ENCODE peak calls at places on chromosomes 5 and 9, in six cellular contexts. One of them, this sample, is unnamed.

GRCh38 chr5:1413211-1413610 is 32.0 kb downstream of the SLC6A3 start:
- DNase-seq in HepG2: no peak
- DNase-seq in IMR-90: no peak
- DNase-seq in K562: no peak
- DNase-seq in GM12878: no peak
- DNase-seq in H1: no peak
- DNase-seq in this sample: no peak

GRCh38 chr5:19638461-19638860 is 349.5 kb downstream of the CDH18 start:
- DNase-seq in IMR-90: no peak
- DNase-seq in H1: no peak
- DNase-seq in HepG2: no peak
- DNase-seq in GM12878: no peak
- DNase-seq in K562: no peak
- DNase-seq in this sample: no peak

GRCh38 chr9:127975376-127976315 is 5.1 kb downstream of the EEIG1 start:
- DNase-seq in H1: no peak
- DNase-seq in IMR-90: no peak
- DNase-seq in K562: no peak
- DNase-seq in GM12878: no peak
- DNase-seq in HepG2: no peak
- DNase-seq in this sample: no peak

GRCh38 chr5:40796487-40796889 is 1.7 kb downstream of the PRKAA1 start:
- DNase-seq in IMR-90: peak; percentile 77
- DNase-seq in K562: no peak
- DNase-seq in HepG2: no peak
- DNase-seq in H1: no peak
- DNase-seq in GM12878: no peak
- DNase-seq in this sample: no peak

GRCh38 chr9:18759836-18760235 is 273.2 kb downstream of the SAXO1 start:
- DNase-seq in IMR-90: no peak
- DNase-seq in HepG2: no peak
- DNase-seq in K562: no peak
- DNase-seq in H1: no peak
- DNase-seq in GM12878: no peak
- DNase-seq in this sample: no peak

GRCh38 chr9:34866614-34867013 is 91.5 kb upstream of the PHF24 start:
- DNase-seq in IMR-90: no peak
- DNase-seq in H1: no peak
- DNase-seq in HepG2: no peak
- DNase-seq in K562: no peak
- DNase-seq in GM12878: no peak
- DNase-seq in this sample: no peak

GRCh38 chr5:71013575-71013974 is 11.6 kb downstream of the NAIP start:
- DNase-seq in H1: peak; percentile 27
- DNase-seq in GM12878: no peak
- DNase-seq in IMR-90: no peak
- DNase-seq in HepG2: no peak
- DNase-seq in K562: peak; percentile 43
- DNase-seq in this sample: no peak

GRCh38 chr5:96517294-96517693 is 84.2 kb upstream of the PCSK1 start:
- DNase-seq in H1: no peak
- DNase-seq in GM12878: no peak
- DNase-seq in HepG2: no peak
- DNase-seq in IMR-90: peak; percentile 73
- DNase-seq in K562: no peak
- DNase-seq in this sample: no peak

GRCh38 chr5:14557203-14557725 is 24.3 kb upstream of the OTULINL start:
- DNase-seq in HepG2: no peak
- DNase-seq in GM12878: no peak
- DNase-seq in IMR-90: no peak
- DNase-seq in K562: no peak
- DNase-seq in H1: no peak
- DNase-seq in this sample: no peak

GRCh38 chr5:76657091-76657490 is 33.9 kb upstream of the F2RL2 start:
- DNase-seq in IMR-90: no peak
- DNase-seq in H1: no peak
- DNase-seq in K562: no peak
- DNase-seq in HepG2: no peak
- DNase-seq in GM12878: no peak
- DNase-seq in this sample: no peak

GRCh38 chr5:76657683-76658311 is 34.6 kb upstream of the F2RL2 start:
- DNase-seq in H1: no peak
- DNase-seq in GM12878: no peak
- DNase-seq in IMR-90: no peak
- DNase-seq in HepG2: no peak
- DNase-seq in K562: peak; percentile 95
- DNase-seq in this sample: no peak

GRCh38 chr5:76663573-76663972 is 40.4 kb upstream of the F2RL2 start:
- DNase-seq in IMR-90: no peak
- DNase-seq in K562: peak; percentile 32
- DNase-seq in HepG2: no peak
- DNase-seq in GM12878: no peak
- DNase-seq in H1: no peak
- DNase-seq in this sample: no peak

GRCh38 chr5:76662521-76662920 is 39.3 kb upstream of the F2RL2 start:
- DNase-seq in GM12878: no peak
- DNase-seq in K562: peak; percentile 31
- DNase-seq in H1: no peak
- DNase-seq in IMR-90: no peak
- DNase-seq in HepG2: no peak
- DNase-seq in this sample: no peak

GRCh38 chr5:76660360-76660759 is 37.2 kb upstream of the F2RL2 start:
- DNase-seq in GM12878: no peak
- DNase-seq in H1: no peak
- DNase-seq in K562: no peak
- DNase-seq in IMR-90: peak; percentile 13
- DNase-seq in HepG2: no peak
- DNase-seq in this sample: no peak
- TF ChIP-seq CEBPB in GM12878: no peak
- TF ChIP-seq CEBPB in H1: no peak
- TF ChIP-seq CEBPB in K562: no peak
- TF ChIP-seq CEBPB in IMR-90: no peak
- TF ChIP-seq CEBPB in HepG2: no peak
- TF ChIP-seq CEBPB in this sample: no peak

GRCh38 chr5:98454904-98455303 is 318.6 kb upstream of the RGMB start:
- DNase-seq in H1: no peak
- DNase-seq in GM12878: no peak
- DNase-seq in IMR-90: peak; percentile 97
- DNase-seq in K562: no peak
- DNase-seq in HepG2: no peak
- DNase-seq in this sample: peak; percentile 0

GRCh38 chr5:98458726-98459125 is 314.7 kb upstream of the RGMB start:
- DNase-seq in HepG2: no peak
- DNase-seq in IMR-90: peak; percentile 51
- DNase-seq in GM12878: no peak
- DNase-seq in H1: no peak
- DNase-seq in K562: no peak
- DNase-seq in this sample: no peak

GRCh38 chr5:98460536-98460935 is 312.9 kb upstream of the RGMB start:
- DNase-seq in H1: no peak
- DNase-seq in GM12878: no peak
- DNase-seq in HepG2: no peak
- DNase-seq in K562: no peak
- DNase-seq in IMR-90: peak; percentile 39
- DNase-seq in this sample: no peak

GRCh38 chr5:98455660-98456059 is 317.8 kb upstream of the RGMB start:
- DNase-seq in H1: no peak
- DNase-seq in GM12878: no peak
- DNase-seq in K562: no peak
- DNase-seq in IMR-90: peak; percentile 77
- DNase-seq in HepG2: no peak
- DNase-seq in this sample: no peak

GRCh38 chr5:98458004-98458403 is 315.5 kb upstream of the RGMB start:
- DNase-seq in IMR-90: peak; percentile 95
- DNase-seq in GM12878: no peak
- DNase-seq in K562: no peak
- DNase-seq in H1: no peak
- DNase-seq in HepG2: no peak
- DNase-seq in this sample: no peak
- H3K9ac ChIP-seq in IMR-90: no peak overlapping the region
- H3K9ac ChIP-seq in GM12878: no peak overlapping the region
- H3K9ac ChIP-seq in K562: no peak overlapping the region
- H3K9ac ChIP-seq in H1: no peak overlapping the region
- H3K9ac ChIP-seq in HepG2: no peak overlapping the region
- H3K9ac ChIP-seq in this sample: no peak overlapping the region

GRCh38 chr5:10612251-10612650 is 48.4 kb downstream of the ANKRD33B start:
- DNase-seq in GM12878: no peak
- DNase-seq in K562: no peak
- DNase-seq in H1: no peak
- DNase-seq in IMR-90: no peak
- DNase-seq in HepG2: no peak
- DNase-seq in this sample: no peak

GRCh38 chr5:10607023-10607665 is 43.3 kb downstream of the ANKRD33B start:
- DNase-seq in HepG2: no peak
- DNase-seq in GM12878: peak; percentile 95
- DNase-seq in IMR-90: peak; percentile 83
- DNase-seq in H1: no peak
- DNase-seq in K562: peak; percentile 83
- DNase-seq in this sample: no peak

GRCh38 chr5:10607666-10608442 is 44.0 kb downstream of the ANKRD33B start:
- DNase-seq in GM12878: peak; percentile 63
- DNase-seq in H1: no peak
- DNase-seq in HepG2: no peak
- DNase-seq in K562: peak; percentile 82
- DNase-seq in IMR-90: peak; percentile 72
- DNase-seq in this sample: no peak

GRCh38 chr5:10610058-10610457 is 46.2 kb downstream of the ANKRD33B start:
- DNase-seq in H1: no peak
- DNase-seq in K562: no peak
- DNase-seq in GM12878: no peak
- DNase-seq in IMR-90: no peak
- DNase-seq in HepG2: no peak
- DNase-seq in this sample: no peak

DNA sequence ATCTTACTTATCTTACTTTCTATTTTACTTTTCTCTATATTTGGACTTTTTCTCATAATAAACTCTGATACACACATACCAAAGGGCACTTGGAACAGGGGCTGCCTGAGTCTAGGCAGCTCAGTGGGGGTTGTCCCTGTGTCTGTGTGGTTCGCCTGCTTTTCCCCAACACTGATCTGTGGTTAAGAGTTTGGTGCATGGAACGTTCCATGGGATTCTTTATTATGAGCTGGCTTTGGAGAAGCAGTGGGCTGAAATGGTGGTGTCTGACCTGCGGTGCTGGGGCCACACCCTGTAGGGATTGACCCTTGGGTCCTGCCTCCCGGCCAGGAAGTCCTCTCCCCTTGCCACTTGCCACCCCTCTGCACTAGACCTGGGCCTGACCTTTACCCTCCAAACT is 47.4 kb downstream of the ANKRD33B start:
- DNase-seq in K562: no peak
- DNase-seq in H1: no peak
- DNase-seq in HepG2: no peak
- DNase-seq in IMR-90: peak; percentile 73
- DNase-seq in GM12878: no peak
- DNase-seq in this sample: no peak
- H3K4me1 ChIP-seq in K562: peaks cover 28% of the 10 kb centered on the region
- H3K4me1 ChIP-seq in H1: peaks cover 4% of the 10 kb centered on the region
- H3K4me1 ChIP-seq in HepG2: no peaks in the 10 kb centered on the region
- H3K4me1 ChIP-seq in IMR-90: peaks cover 22% of the 10 kb centered on the region
- H3K4me1 ChIP-seq in GM12878: peaks cover 50% of the 10 kb centered on the region
- H3K4me1 ChIP-seq in this sample: peaks cover 4% of the 10 kb centered on the region

GRCh38 chr5:156913355-156913718 is 49.7 kb downstream of the TIMD4 start:
- DNase-seq in GM12878: no peak
- DNase-seq in IMR-90: no peak
- DNase-seq in HepG2: no peak
- DNase-seq in H1: no peak
- DNase-seq in K562: no peak
- DNase-seq in this sample: no peak
- TF ChIP-seq CEBPB in GM12878: no peak
- TF ChIP-seq CEBPB in IMR-90: no peak
- TF ChIP-seq CEBPB in HepG2: no peak
- TF ChIP-seq CEBPB in H1: no peak
- TF ChIP-seq CEBPB in K562: no peak
- TF ChIP-seq CEBPB in this sample: no peak

GRCh38 chr5:173329370-173330150 is 1.3 kb upstream of the STC2 start:
- DNase-seq in GM12878: peak; percentile 25
- DNase-seq in H1: no peak
- DNase-seq in IMR-90: no peak
- DNase-seq in K562: no peak
- DNase-seq in HepG2: peak; percentile 72
- DNase-seq in this sample: peak; percentile 50
- H3K9ac ChIP-seq in GM12878: peak overlapping the region; percentile 60
- H3K9ac ChIP-seq in H1: peak overlapping the region; percentile 74
- H3K9ac ChIP-seq in IMR-90: peak overlapping the region; percentile 83
- H3K9ac ChIP-seq in K562: no peak overlapping the region
- H3K9ac ChIP-seq in HepG2: peak overlapping the region; percentile 82
- H3K9ac ChIP-seq in this sample: peak overlapping the region; percentile 90

GRCh38 chr5:151095341-151096000 is 14.6 kb upstream of the TNIP1 start:
- DNase-seq in GM12878: no peak
- DNase-seq in HepG2: no peak
- DNase-seq in K562: peak; percentile 19
- DNase-seq in H1: no peak
- DNase-seq in IMR-90: no peak
- DNase-seq in this sample: no peak

GRCh38 chr5:151097081-151097480 is 16.2 kb upstream of the TNIP1 start:
- DNase-seq in H1: no peak
- DNase-seq in HepG2: no peak
- DNase-seq in IMR-90: no peak
- DNase-seq in GM12878: no peak
- DNase-seq in K562: no peak
- DNase-seq in this sample: no peak

GRCh38 chr5:151096001-151096373 is 15.2 kb upstream of the TNIP1 start:
- DNase-seq in GM12878: no peak
- DNase-seq in H1: no peak
- DNase-seq in HepG2: no peak
- DNase-seq in IMR-90: no peak
- DNase-seq in K562: no peak
- DNase-seq in this sample: no peak

GRCh38 chr5:151100690-151101089 is 19.9 kb upstream of the TNIP1 start:
- DNase-seq in IMR-90: no peak
- DNase-seq in H1: no peak
- DNase-seq in GM12878: no peak
- DNase-seq in HepG2: no peak
- DNase-seq in K562: peak; percentile 64
- DNase-seq in this sample: no peak

DNA sequence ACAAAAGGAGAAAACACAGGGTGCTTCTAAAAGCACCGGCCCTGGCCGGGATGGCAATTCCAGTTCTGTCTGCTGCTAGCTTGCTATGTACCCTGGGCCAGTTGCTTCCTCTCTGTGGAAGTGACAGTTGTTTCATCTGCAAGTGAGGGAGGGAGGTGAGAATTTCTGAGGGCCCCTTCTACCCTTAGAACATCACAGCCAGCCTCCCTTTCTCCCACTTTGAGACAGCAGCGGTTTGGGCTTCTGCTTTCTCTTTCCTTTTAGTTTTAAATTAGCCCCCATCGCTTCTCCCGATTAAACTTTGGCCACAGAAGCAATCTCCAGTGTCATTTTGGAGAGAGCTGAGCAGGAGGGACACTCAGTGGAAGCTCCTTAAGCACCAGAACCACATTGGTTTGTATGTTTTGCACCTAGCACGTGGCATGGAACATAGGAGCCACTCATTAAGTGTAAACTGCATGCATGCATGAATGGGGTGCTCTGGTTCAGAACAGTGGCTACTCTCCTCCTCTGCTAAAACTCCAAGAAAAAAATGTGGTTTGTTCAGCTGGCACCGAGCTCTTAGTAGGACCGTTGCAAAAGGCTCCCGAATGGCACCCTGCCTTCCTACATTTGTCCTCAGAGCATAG is 17.5 kb upstream of the TNIP1 start:
- DNase-seq in GM12878: no peak
- DNase-seq in H1: no peak
- DNase-seq in IMR-90: no peak
- DNase-seq in HepG2: no peak
- DNase-seq in K562: no peak
- DNase-seq in this sample: no peak
- H3K4me1 ChIP-seq in GM12878: peaks cover 71% of the 10 kb centered on the region
- H3K4me1 ChIP-seq in H1: no peaks in the 10 kb centered on the region
- H3K4me1 ChIP-seq in IMR-90: peaks cover 19% of the 10 kb centered on the region
- H3K4me1 ChIP-seq in HepG2: peaks cover 41% of the 10 kb centered on the region
- H3K4me1 ChIP-seq in K562: peaks cover 73% of the 10 kb centered on the region
- H3K4me1 ChIP-seq in this sample: no peaks in the 10 kb centered on the region

GRCh38 chr9:100126423-100126822 is 27.4 kb downstream of the INVS start:
- DNase-seq in K562: peak; percentile 25
- DNase-seq in H1: no peak
- DNase-seq in IMR-90: no peak
- DNase-seq in GM12878: no peak
- DNase-seq in HepG2: no peak
- DNase-seq in this sample: no peak
- TF ChIP-seq CEBPB in K562: no peak
- TF ChIP-seq CEBPB in H1: no peak
- TF ChIP-seq CEBPB in IMR-90: no peak
- TF ChIP-seq CEBPB in GM12878: no peak
- TF ChIP-seq CEBPB in HepG2: no peak
- TF ChIP-seq CEBPB in this sample: no peak